ENCODE peak calls at places on chromosome 6, in four cellular contexts. K is HepG2, B is GM12878, S is HCT116. W is an unnamed sample.

GRCh38 chr6:158538741-158539140 is 21.1 kb upstream of the TMEM181 start:
- DNase-seq in K (no peak), S (no peak), B (no peak), W (no peak)

GRCh38 chr6:5827061-5828037 is 179.4 kb downstream of the NRN1 start:
- DNase-seq in S (no peak), K (no peak), B (no peak), W (no peak)

GRCh38 chr6:20589266-20589665 is 55.0 kb downstream of the CDKAL1 start:
- DNase-seq in K (no peak), B (no peak), S (no peak), W (no peak)

GRCh38 chr6:8651998-8652397 is 216.7 kb upstream of the SLC35B3 start:
- DNase-seq in K (peak; percentile 80), S (no peak), B (no peak), W (no peak)

GRCh38 chr6:108453601-108454157 is 107.0 kb upstream of the FOXO3 start:
- DNase-seq in B (no peak), K (no peak), S (no peak), W (no peak)

GRCh38 chr6:108321253-108321740 is 26.4 kb downstream of the AFG1L start:
- DNase-seq in K (no peak), S (no peak), B (no peak), W (no peak)

GRCh38 chr6:37584654-37585522 is 85.2 kb upstream of the CCDC167 start:
- DNase-seq in K (no peak), B (no peak), S (no peak), W (no peak)

GRCh38 chr6:150253489-150253888 is 110.6 kb downstream of the PPP1R14C start:
- DNase-seq in K (no peak), S (no peak), B (no peak), W (no peak)

GRCh38 chr6:48078092-48078491 is 32.9 kb downstream of the PTCHD4 start:
- DNase-seq in K (no peak), S (no peak), B (no peak), W (no peak)

GRCh38 chr6:170288091-170288631 is 2.7 kb downstream of the DLL1 start:
- DNase-seq in S (no peak), B (no peak), K (no peak), W (no peak)

GRCh38 chr6:140341272-140341671 is 966.8 kb upstream of the CITED2 start:
- DNase-seq in S (no peak), K (peak; percentile 9), B (no peak), W (no peak)

GRCh38 chr6:16388488-16388887 is 150.1 kb downstream of the GMPR start:
- DNase-seq in K (no peak), S (no peak), B (no peak), W (no peak)

GRCh38 chr6:15901141-15902115 is 227.5 kb upstream of the MYLIP start:
- DNase-seq in K (no peak), B (peak; percentile 99), S (no peak), W (no peak)

GRCh38 chr6:8583291-8583690 is 147.9 kb upstream of the SLC35B3 start:
- DNase-seq in B (no peak), K (no peak), S (no peak), W (no peak)

GRCh38 chr6:79601020-79601609 is 30.0 kb upstream of the SH3BGRL2 start:
- DNase-seq in S (no peak), B (no peak), K (peak; percentile 42), W (no peak)

GRCh38 chr6:129696028-129696418 is 14.0 kb downstream of the ARHGAP18 start:
- DNase-seq in B (no peak), K (peak; percentile 79), S (no peak), W (no peak)

GRCh38 chr6:105192707-105193465 is 13.1 kb upstream of the POPDC3 start:
- DNase-seq in S (no peak), K (no peak), B (no peak), W (no peak)

GRCh38 chr6:136607932-136608772 is 57.9 kb upstream of the MAP7 start:
- DNase-seq in B (peak; percentile 17), K (peak; percentile 59), S (peak; percentile 75), W (peak; percentile 63)

GRCh38 chr6:128725271-128726233 is 157.4 kb upstream of the LAMA2 start:
- DNase-seq in K (peak; percentile 39), S (peak; percentile 41), B (no peak), W (peak; percentile 24)

GRCh38 chr6:106745396-106745795 is 116.0 kb downstream of the QRSL1 start:
- DNase-seq in K (peak; percentile 58), S (no peak), B (no peak), W (no peak)
- TF ChIP-seq ZBTB33 in K (no peak), S (no peak), B (no peak), W (no peak)

GRCh38 chr6:138110229-138110628 is 3.0 kb upstream of the PERP start:
- DNase-seq in B (no peak), K (no peak), S (no peak), W (no peak)

GRCh38 chr6:138113588-138114210 is 6.5 kb upstream of the PERP start:
- DNase-seq in B (no peak), S (no peak), K (no peak), W (no peak)

GRCh38 chr6:138115191-138115590 is 8.0 kb upstream of the PERP start:
- DNase-seq in B (no peak), S (no peak), K (no peak), W (no peak)

GRCh38 chr6:138116661-138116999 is 9.4 kb upstream of the PERP start:
- DNase-seq in K (no peak), B (no peak), S (no peak), W (no peak)

DNA sequence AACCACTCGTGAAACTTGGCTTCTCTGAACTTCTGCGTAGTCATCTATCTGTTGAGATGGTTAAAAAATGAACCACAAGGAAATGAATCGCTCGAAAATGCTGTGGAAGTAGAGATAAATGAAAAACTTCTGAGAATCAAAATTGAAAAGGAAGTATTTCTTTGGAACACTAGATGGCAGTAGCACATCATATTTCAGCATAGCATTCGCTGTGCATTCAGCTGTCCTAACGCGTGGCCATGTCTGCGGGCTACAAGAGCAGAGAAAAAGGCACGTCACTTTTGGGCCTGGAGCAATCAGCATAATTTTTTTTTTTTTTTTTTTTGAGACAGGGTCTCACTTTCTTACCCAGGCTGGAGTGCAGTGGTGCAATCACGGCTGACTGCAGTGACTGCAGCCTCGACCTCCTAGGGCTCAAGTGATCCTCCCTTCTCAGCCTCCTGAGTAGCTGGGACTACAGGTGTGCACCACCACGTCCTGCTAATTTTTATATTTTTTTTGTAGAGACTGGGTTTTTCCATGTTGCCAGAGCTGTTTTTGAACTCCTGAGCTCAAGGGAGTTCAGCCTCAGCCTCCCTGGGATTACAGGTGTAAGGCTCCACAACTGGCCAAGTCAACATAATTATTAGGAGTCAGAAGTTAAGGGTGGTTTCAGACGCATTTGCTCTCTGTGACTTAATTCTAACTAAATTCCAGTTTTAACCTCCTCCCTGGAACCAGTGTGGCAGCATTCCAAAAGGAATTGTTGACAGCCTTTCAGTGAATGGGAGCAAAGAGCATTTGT is 8.8 kb upstream of the PERP start:
- DNase-seq in S (peak; percentile 58), B (peak; percentile 33), K (peak; percentile 71), W (peak; percentile 71)
- TF ChIP-seq ZBTB33 in S (no peak), B (no peak), K (no peak), W (no peak)

DNA sequence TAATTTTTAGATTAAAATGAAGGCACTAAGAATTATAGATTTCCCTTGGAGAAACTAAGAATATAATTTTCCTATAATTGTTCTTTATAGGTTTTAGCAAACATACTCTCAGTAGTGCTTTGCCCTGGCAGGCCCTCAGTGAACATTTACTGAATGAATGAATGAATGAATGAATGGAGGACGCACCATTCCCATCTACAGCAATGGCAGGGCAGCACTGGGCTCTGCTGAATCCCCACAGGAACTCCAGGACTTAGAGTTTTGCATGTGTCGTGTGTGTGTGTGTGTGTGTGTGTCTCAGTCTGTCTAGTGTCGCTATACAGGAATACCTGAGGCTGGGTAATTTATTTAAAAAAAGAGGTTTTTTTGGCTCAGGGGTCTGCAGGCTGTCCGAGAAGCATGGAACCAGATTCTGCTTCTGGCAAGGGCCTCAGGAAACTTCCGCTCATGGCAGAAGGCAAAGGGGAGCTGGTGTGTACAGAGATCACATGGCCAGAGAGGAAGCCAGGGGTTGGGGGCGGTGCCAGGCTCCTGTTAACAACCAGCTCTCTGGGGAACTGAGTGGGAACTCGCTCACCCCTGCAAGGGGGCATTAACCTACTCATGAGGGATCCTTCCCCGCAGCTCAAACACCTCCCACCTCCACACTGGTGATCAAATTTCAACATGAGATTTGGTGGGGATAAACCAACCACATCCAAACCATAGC is 20.1 kb downstream of the RNASET2 start:
- DNase-seq in B (no peak), S (no peak), K (no peak), W (no peak)
- TF ChIP-seq ZBTB33 in B (no peak), S (no peak), K (no peak), W (no peak)

DNA sequence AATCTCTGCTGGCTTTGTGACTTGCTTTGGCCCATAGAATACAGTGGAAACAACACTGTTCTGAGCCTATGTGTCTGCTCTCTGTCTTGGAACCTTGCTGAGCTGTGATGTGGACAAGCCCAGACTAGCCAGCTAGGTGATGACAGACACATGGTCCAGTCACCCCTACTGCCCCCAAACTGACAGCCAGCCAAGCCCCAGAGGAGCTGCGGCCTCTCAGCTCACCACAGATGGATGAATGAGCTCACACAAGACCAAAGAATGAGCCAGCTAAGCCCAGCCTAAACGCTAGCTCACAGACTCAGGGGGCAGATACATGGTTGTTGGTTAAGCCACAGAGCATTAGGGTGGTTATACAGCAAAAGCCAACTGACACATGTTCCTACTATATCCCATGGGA is 4.1 kb downstream of the AARS2 start:
- DNase-seq in K (no peak), B (no peak), S (no peak), W (no peak)
- TF ChIP-seq ZBTB33 in K (no peak), B (no peak), S (no peak), W (no peak)